ENCODE peak calls at places on chromosomes 16 and 17, in nine cellular contexts. B is CD4-positive, alpha-beta memory T cell; R is HFFc6; U is astrocyte of the spinal cord; Z is SK-N-SH; E is EL; C is stimulated activated CD4-positive, alpha-beta T cell treated with anti-CD3 and anti-CD28 coated beads, Interleukin-4, amount 100 ng/mL, for 48 hours; S is NCI-H1092 treated with DMSO at 0.1 percent for 48 hours; G is DMS 273 treated with DMSO at 0.1 percent for 48 hours. P is an unnamed sample.

GRCh38 chr17:32487460-32488176 is 825 bp downstream of the CDK5R1 start:
- DNase-seq in B (no peak), R (no peak), U (peak; percentile 30), Z (peak; percentile 76), E (peak; percentile 35), C (no peak), S (peak; percentile 57), G (no peak), P (no peak)

GRCh38 chr16:19876501-19877059 is 8.1 kb downstream of the GPRC5B start:
- DNase-seq in B (no peak), R (no peak), U (no peak), Z (no peak), E (no peak), C (no peak), S (no peak), G (no peak), P (no peak)

GRCh38 chr16:10121496-10121895 is 60.7 kb downstream of the GRIN2A start:
- DNase-seq in B (no peak), R (peak; percentile 76), U (peak; percentile 86), Z (no peak), E (peak; percentile 92), C (no peak), S (no peak), G (no peak), P (no peak)

GRCh38 chr17:45228121-45228941 is 6.6 kb downstream of the FMNL1 start:
- DNase-seq in B (peak; percentile 73), R (no peak), U (no peak), Z (no peak), E (no peak), C (no peak), S (peak; percentile 76), G (no peak), P (no peak)

GRCh38 chr17:82097187-82097918 is 683 bp downstream of the FASN start:
- DNase-seq in B (no peak), R (peak; percentile 31), U (peak; percentile 50), Z (peak; percentile 91), E (peak; percentile 66), C (no peak), S (peak; percentile 11), G (no peak), P (no peak)

GRCh38 chr16:7487896-7488295 is 155.3 kb downstream of the RBFOX1 start:
- DNase-seq in B (no peak), R (no peak), U (no peak), Z (no peak), E (no peak), C (no peak), S (no peak), G (no peak), P (no peak)

GRCh38 chr17:75799402-75799801 is 14.8 kb downstream of the UNK start:
- DNase-seq in B (no peak), R (no peak), U (no peak), Z (no peak), E (no peak), C (no peak), S (no peak), G (no peak), P (no peak)

GRCh38 chr17:82858376-82859126 is 18.7 kb upstream of the ZNF750 start:
- DNase-seq in B (peak; percentile 74), R (no peak), U (no peak), Z (no peak), E (no peak), C (no peak), S (no peak), G (no peak), P (no peak)

GRCh38 chr16:12752159-12752558 is 51.5 kb downstream of the CPPED1 start:
- DNase-seq in B (no peak), R (no peak), U (no peak), Z (peak; percentile 32), E (no peak), C (no peak), S (no peak), G (no peak), P (no peak)

GRCh38 chr16:87076950-87077749 is 240.0 kb downstream of the C16orf95 start:
- DNase-seq in B (no peak), R (peak; percentile 51), U (peak; percentile 46), Z (peak; percentile 38), E (peak; percentile 74), C (peak; percentile 54), S (no peak), G (no peak), P (no peak)

GRCh38 chr17:68972119-68972704 is 17.0 kb upstream of the ABCA8 start:
- DNase-seq in B (no peak), R (peak; percentile 17), U (peak; percentile 37), Z (peak; percentile 33), E (peak; percentile 15), C (no peak), S (peak; percentile 4), G (no peak), P (peak; percentile 1)

GRCh38 chr16:73067671-73068545 is 20.0 kb upstream of the ZFHX3 start:
- DNase-seq in B (no peak), R (no peak), U (no peak), Z (no peak), E (no peak), C (no peak), S (no peak), G (no peak), P (no peak)

GRCh38 chr17:5667871-5668270 is 83.6 kb upstream of the NLRP1 start:
- DNase-seq in B (no peak), R (no peak), U (no peak), Z (no peak), E (no peak), C (no peak), S (peak; percentile 1), G (no peak), P (no peak)

GRCh38 chr17:3885970-3886369 is 6.9 kb downstream of the CAMKK1 start:
- DNase-seq in B (no peak), R (peak; percentile 70), U (peak; percentile 82), Z (no peak), E (peak; percentile 75), C (no peak), S (no peak), G (no peak), P (peak; percentile 52)

GRCh38 chr17:61076649-61077048 is 323.0 kb upstream of the TBX2 start:
- DNase-seq in B (no peak), R (peak; percentile 22), U (peak; percentile 22), Z (peak; percentile 55), E (no peak), C (no peak), S (no peak), G (no peak), P (no peak)

GRCh38 chr17:78746263-78746948 is 35.7 kb downstream of the CYTH1 start:
- DNase-seq in B (no peak), R (no peak), U (no peak), Z (no peak), E (no peak), C (no peak), S (no peak), G (no peak), P (no peak)

GRCh38 chr17:7839890-7840260 is 5.9 kb downstream of the KDM6B start:
- DNase-seq in B (peak; percentile 38), R (peak; percentile 30), U (peak; percentile 23), Z (no peak), E (peak; percentile 37), C (no peak), S (no peak), G (no peak), P (no peak)

GRCh38 chr16:82782715-82783251 is 156.0 kb downstream of the CDH13 start:
- DNase-seq in B (no peak), R (no peak), U (peak; percentile 12), Z (no peak), E (no peak), C (no peak), S (peak; percentile 55), G (no peak), P (no peak)

GRCh38 chr17:69314246-69315030 is 12.5 kb downstream of the ABCA5 start:
- DNase-seq in B (no peak), R (no peak), U (no peak), Z (peak; percentile 14), E (no peak), C (no peak), S (peak; percentile 84), G (peak; percentile 64), P (no peak)

GRCh38 chr17:9343513-9343912 is 232.1 kb downstream of the STX8 start:
- DNase-seq in B (no peak), R (no peak), U (no peak), Z (peak; percentile 24), E (no peak), C (no peak), S (no peak), G (peak; percentile 25), P (no peak)

GRCh38 chr16:23640959-23641765 is at the start of the genes DCTN5 and PALB2:
- DNase-seq in B (peak; percentile 86), R (peak; percentile 94), U (peak; percentile 94), Z (peak; percentile 95), E (peak; percentile 95), C (peak; percentile 83), S (peak; percentile 92), G (peak; percentile 88), P (peak; percentile 95)

GRCh38 chr17:50608700-50609375 is 25.8 kb upstream of the ABCC3 start:
- DNase-seq in B (no peak), R (no peak), U (no peak), Z (no peak), E (no peak), C (no peak), S (peak; percentile 88), G (peak; percentile 28), P (no peak)

GRCh38 chr17:63196772-63197335 is 230.8 kb downstream of the TANC2 start:
- DNase-seq in B (no peak), R (no peak), U (no peak), Z (no peak), E (no peak), C (no peak), S (no peak), G (no peak), P (no peak)

GRCh38 chr17:72164340-72164739 is 43.5 kb downstream of the SOX9 start:
- DNase-seq in B (no peak), R (no peak), U (no peak), Z (no peak), E (no peak), C (no peak), S (no peak), G (no peak), P (no peak)

GRCh38 chr17:41140360-41141132 is at the start of gene KRTAP4-6:
- DNase-seq in B (no peak), R (peak; percentile 88), U (peak; percentile 70), Z (no peak), E (peak; percentile 86), C (no peak), S (no peak), G (no peak), P (no peak)

GRCh38 chr17:73091770-73092517 is 544 bp downstream of the SLC39A11 start:
- DNase-seq in B (no peak), R (no peak), U (no peak), Z (no peak), E (peak; percentile 57), C (no peak), S (no peak), G (peak; percentile 30), P (no peak)

GRCh38 chr16:68386628-68387027 is 61.7 kb downstream of the SMPD3 start:
- DNase-seq in B (no peak), R (no peak), U (no peak), Z (peak; percentile 17), E (no peak), C (no peak), S (no peak), G (no peak), P (no peak)

GRCh38 chr17:45381001-45381400 is 51.7 kb downstream of the ARHGAP27 start:
- DNase-seq in B (no peak), R (no peak), U (no peak), Z (no peak), E (no peak), C (no peak), S (no peak), G (no peak), P (no peak)

GRCh38 chr17:47852113-47852949 is 1.4 kb upstream of the SP6 start:
- DNase-seq in B (no peak), R (no peak), U (no peak), Z (no peak), E (no peak), C (no peak), S (no peak), G (no peak), P (no peak)

GRCh38 chr16:70258065-70258464 is 6.3 kb upstream of the EXOSC6 start:
- DNase-seq in B (no peak), R (no peak), U (no peak), Z (no peak), E (no peak), C (no peak), S (no peak), G (no peak), P (no peak)

GRCh38 chr17:18008496-18009268 is 30.3 kb downstream of the ATPAF2 start:
- DNase-seq in B (no peak), R (peak; percentile 90), U (peak; percentile 68), Z (peak; percentile 69), E (peak; percentile 91), C (no peak), S (no peak), G (no peak), P (no peak)